ENCODE peak calls at places on chromosomes 12 and 14, in eight cellular contexts. One of them, this sample, is unnamed.

GRCh38 chr14:92460916-92461579 is 52.5 kb upstream of the RIN3 start:
- DNase-seq in transverse colon: no peak
- DNase-seq in stomach: peak
- DNase-seq in HepG2: no peak
- DNase-seq in vagina: no peak
- DNase-seq in GM12891: no peak
- DNase-seq in esophagus muscularis mucosa: no peak
- DNase-seq in sigmoid colon: peak
- DNase-seq in this sample: no peak

GRCh38 chr12:4119157-4119761 is 154.3 kb upstream of the CCND2 start:
- DNase-seq in transverse colon: peak
- DNase-seq in stomach: no peak
- DNase-seq in HepG2: no peak
- DNase-seq in vagina: no peak
- DNase-seq in GM12891: peak
- DNase-seq in esophagus muscularis mucosa: peak
- DNase-seq in sigmoid colon: no peak
- DNase-seq in this sample: peak

GRCh38 chr12:51984657-51985056 is 22.1 kb upstream of the TAMALIN start:
- DNase-seq in transverse colon: no peak
- DNase-seq in stomach: no peak
- DNase-seq in HepG2: no peak
- DNase-seq in vagina: no peak
- DNase-seq in GM12891: no peak
- DNase-seq in esophagus muscularis mucosa: no peak
- DNase-seq in sigmoid colon: no peak
- DNase-seq in this sample: no peak

GRCh38 chr14:77098470-77099353 is 654 bp downstream of the CIPC start:
- DNase-seq in transverse colon: peak
- DNase-seq in stomach: peak
- DNase-seq in HepG2: no peak
- DNase-seq in vagina: peak
- DNase-seq in GM12891: no peak
- DNase-seq in esophagus muscularis mucosa: no peak
- DNase-seq in sigmoid colon: peak
- DNase-seq in this sample: no peak

GRCh38 chr12:50981319-50982239 is 29.2 kb downstream of the HIGD1C start:
- DNase-seq in transverse colon: no peak
- DNase-seq in stomach: no peak
- DNase-seq in HepG2: peak
- DNase-seq in vagina: no peak
- DNase-seq in GM12891: no peak
- DNase-seq in esophagus muscularis mucosa: no peak
- DNase-seq in sigmoid colon: no peak
- DNase-seq in this sample: no peak

GRCh38 chr12:108833757-108834472 is 23.5 kb downstream of the SSH1 start:
- DNase-seq in transverse colon: peak
- DNase-seq in stomach: no peak
- DNase-seq in HepG2: no peak
- DNase-seq in vagina: no peak
- DNase-seq in GM12891: no peak
- DNase-seq in esophagus muscularis mucosa: no peak
- DNase-seq in sigmoid colon: peak
- DNase-seq in this sample: no peak

GRCh38 chr12:26564391-26564790 is 268.6 kb downstream of the ITPR2 start:
- DNase-seq in transverse colon: no peak
- DNase-seq in stomach: no peak
- DNase-seq in HepG2: no peak
- DNase-seq in vagina: no peak
- DNase-seq in GM12891: no peak
- DNase-seq in esophagus muscularis mucosa: no peak
- DNase-seq in sigmoid colon: no peak
- DNase-seq in this sample: no peak

GRCh38 chr14:37241206-37241605 is 43.5 kb downstream of the MIPOL1 start:
- DNase-seq in transverse colon: no peak
- DNase-seq in stomach: no peak
- DNase-seq in HepG2: no peak
- DNase-seq in vagina: no peak
- DNase-seq in GM12891: no peak
- DNase-seq in esophagus muscularis mucosa: no peak
- DNase-seq in sigmoid colon: no peak
- DNase-seq in this sample: no peak

GRCh38 chr14:102828201-102828600 is 51.0 kb downstream of the TRAF3 start:
- DNase-seq in transverse colon: no peak
- DNase-seq in stomach: no peak
- DNase-seq in HepG2: no peak
- DNase-seq in vagina: no peak
- DNase-seq in GM12891: no peak
- DNase-seq in esophagus muscularis mucosa: no peak
- DNase-seq in sigmoid colon: no peak
- DNase-seq in this sample: no peak

GRCh38 chr12:127296591-127296990 is 970.4 kb upstream of the TMEM132C start:
- DNase-seq in transverse colon: no peak
- DNase-seq in stomach: no peak
- DNase-seq in HepG2: no peak
- DNase-seq in vagina: peak
- DNase-seq in GM12891: no peak
- DNase-seq in esophagus muscularis mucosa: no peak
- DNase-seq in sigmoid colon: no peak
- DNase-seq in this sample: no peak

GRCh38 chr12:14774944-14775651 is 28.2 kb downstream of the WBP11 start:
- DNase-seq in transverse colon: peak
- DNase-seq in stomach: peak
- DNase-seq in HepG2: no peak
- DNase-seq in vagina: peak
- DNase-seq in GM12891: no peak
- DNase-seq in esophagus muscularis mucosa: peak
- DNase-seq in sigmoid colon: peak
- DNase-seq in this sample: peak

GRCh38 chr12:46556105-46556559 is 183.6 kb upstream of the SLC38A2 start:
- DNase-seq in transverse colon: no peak
- DNase-seq in stomach: no peak
- DNase-seq in HepG2: peak
- DNase-seq in vagina: no peak
- DNase-seq in GM12891: no peak
- DNase-seq in esophagus muscularis mucosa: no peak
- DNase-seq in sigmoid colon: no peak
- DNase-seq in this sample: no peak

GRCh38 chr14:69281450-69282169 is 21.7 kb downstream of the GALNT16 start:
- DNase-seq in transverse colon: no peak
- DNase-seq in stomach: no peak
- DNase-seq in HepG2: no peak
- DNase-seq in vagina: no peak
- DNase-seq in GM12891: no peak
- DNase-seq in esophagus muscularis mucosa: no peak
- DNase-seq in sigmoid colon: no peak
- DNase-seq in this sample: no peak

GRCh38 chr12:121858662-121859572 is at the start of gene HPD:
- DNase-seq in transverse colon: peak
- DNase-seq in stomach: no peak
- DNase-seq in HepG2: peak
- DNase-seq in vagina: peak
- DNase-seq in GM12891: no peak
- DNase-seq in esophagus muscularis mucosa: no peak
- DNase-seq in sigmoid colon: peak
- DNase-seq in this sample: no peak

GRCh38 chr14:105931808-105932483 is 405.6 kb downstream of the TMEM121 start:
- DNase-seq in transverse colon: no peak
- DNase-seq in stomach: peak
- DNase-seq in HepG2: no peak
- DNase-seq in vagina: peak
- DNase-seq in GM12891: no peak
- DNase-seq in esophagus muscularis mucosa: no peak
- DNase-seq in sigmoid colon: no peak
- DNase-seq in this sample: no peak

GRCh38 chr14:88904864-88905263 is 80.4 kb downstream of the TTC8 start:
- DNase-seq in transverse colon: no peak
- DNase-seq in stomach: no peak
- DNase-seq in HepG2: no peak
- DNase-seq in vagina: no peak
- DNase-seq in GM12891: no peak
- DNase-seq in esophagus muscularis mucosa: peak
- DNase-seq in sigmoid colon: no peak
- DNase-seq in this sample: no peak

GRCh38 chr14:68544150-68544892 is 248.5 kb downstream of the ZFP36L1 start:
- DNase-seq in transverse colon: peak
- DNase-seq in stomach: peak
- DNase-seq in HepG2: no peak
- DNase-seq in vagina: peak
- DNase-seq in GM12891: no peak
- DNase-seq in esophagus muscularis mucosa: peak
- DNase-seq in sigmoid colon: peak
- DNase-seq in this sample: no peak

GRCh38 chr12:86530996-86531655 is 274.9 kb upstream of the MGAT4C start:
- DNase-seq in transverse colon: no peak
- DNase-seq in stomach: no peak
- DNase-seq in HepG2: no peak
- DNase-seq in vagina: no peak
- DNase-seq in GM12891: no peak
- DNase-seq in esophagus muscularis mucosa: no peak
- DNase-seq in sigmoid colon: no peak
- DNase-seq in this sample: no peak

GRCh38 chr12:132355742-132356681 is 26.6 kb upstream of the GALNT9 start:
- DNase-seq in transverse colon: no peak
- DNase-seq in stomach: no peak
- DNase-seq in HepG2: no peak
- DNase-seq in vagina: no peak
- DNase-seq in GM12891: no peak
- DNase-seq in esophagus muscularis mucosa: no peak
- DNase-seq in sigmoid colon: no peak
- DNase-seq in this sample: no peak

DNA sequence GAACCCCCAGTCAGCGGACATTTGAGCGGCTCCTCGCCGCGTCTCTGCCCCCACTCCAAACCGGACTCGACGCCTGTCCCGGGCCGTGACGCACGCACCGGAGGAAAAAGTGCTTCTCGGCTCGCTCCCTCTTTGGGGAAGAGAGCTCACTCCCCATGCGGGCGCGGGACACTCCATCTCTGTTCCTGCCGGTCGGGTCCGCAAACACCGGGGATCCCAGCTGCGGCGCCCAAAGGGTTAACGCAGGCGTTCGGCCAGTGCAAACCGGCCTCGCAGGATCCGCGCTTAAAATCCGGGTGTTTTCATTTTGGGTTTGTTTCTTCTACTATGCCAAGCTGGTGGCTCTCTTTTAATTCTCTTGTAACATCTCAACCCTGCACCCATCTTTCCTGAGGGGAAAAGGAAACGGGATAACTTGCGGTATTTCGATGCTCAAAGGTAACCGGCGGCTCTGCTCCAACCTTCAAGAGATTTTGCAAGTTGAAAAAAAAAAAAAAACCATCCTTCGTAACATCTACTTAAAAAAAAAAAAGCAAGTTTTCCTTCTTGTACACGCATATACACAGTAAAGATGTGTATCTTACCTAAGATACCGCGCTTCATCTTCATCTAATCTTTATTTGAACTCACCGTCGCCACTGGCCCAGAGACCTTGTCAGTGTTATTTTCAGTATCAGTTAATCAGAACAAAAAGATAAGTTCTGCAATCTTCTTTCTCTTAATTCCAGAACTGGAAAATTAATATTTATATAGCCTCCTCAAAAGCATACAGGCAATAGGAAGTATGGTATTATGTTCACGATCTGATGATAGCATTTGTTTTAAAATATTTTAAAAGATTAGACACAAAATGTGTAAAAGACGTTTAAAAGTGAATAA is 1.6 kb upstream of the ATP2B1 start:
- DNase-seq in transverse colon: peak
- DNase-seq in stomach: peak
- DNase-seq in HepG2: no peak
- DNase-seq in vagina: no peak
- DNase-seq in GM12891: no peak
- DNase-seq in esophagus muscularis mucosa: no peak
- DNase-seq in sigmoid colon: peak
- DNase-seq in this sample: no peak
- TF ChIP-seq POLR2AphosphoS5 in transverse colon: no peak
- TF ChIP-seq POLR2AphosphoS5 in stomach: no peak
- TF ChIP-seq POLR2AphosphoS5 in HepG2: no peak
- TF ChIP-seq POLR2AphosphoS5 in vagina: no peak
- TF ChIP-seq POLR2AphosphoS5 in GM12891: no peak
- TF ChIP-seq POLR2AphosphoS5 in esophagus muscularis mucosa: no peak
- TF ChIP-seq POLR2AphosphoS5 in sigmoid colon: no peak
- TF ChIP-seq POLR2AphosphoS5 in this sample: peak

GRCh38 chr14:99561827-99562226 is 42.2 kb downstream of the CCDC85C start:
- DNase-seq in transverse colon: no peak
- DNase-seq in stomach: no peak
- DNase-seq in HepG2: no peak
- DNase-seq in vagina: no peak
- DNase-seq in GM12891: no peak
- DNase-seq in esophagus muscularis mucosa: no peak
- DNase-seq in sigmoid colon: no peak
- DNase-seq in this sample: no peak

GRCh38 chr14:99559286-99559990 is 44.6 kb downstream of the CCDC85C start:
- DNase-seq in transverse colon: no peak
- DNase-seq in stomach: no peak
- DNase-seq in HepG2: no peak
- DNase-seq in vagina: no peak
- DNase-seq in GM12891: no peak
- DNase-seq in esophagus muscularis mucosa: no peak
- DNase-seq in sigmoid colon: no peak
- DNase-seq in this sample: no peak

GRCh38 chr14:99560403-99560802 is 43.6 kb downstream of the CCDC85C start:
- DNase-seq in transverse colon: no peak
- DNase-seq in stomach: no peak
- DNase-seq in HepG2: no peak
- DNase-seq in vagina: no peak
- DNase-seq in GM12891: no peak
- DNase-seq in esophagus muscularis mucosa: no peak
- DNase-seq in sigmoid colon: no peak
- DNase-seq in this sample: no peak

GRCh38 chr14:99562848-99563748 is 40.9 kb downstream of the CCDC85C start:
- DNase-seq in transverse colon: peak
- DNase-seq in stomach: peak
- DNase-seq in HepG2: peak
- DNase-seq in vagina: no peak
- DNase-seq in GM12891: no peak
- DNase-seq in esophagus muscularis mucosa: no peak
- DNase-seq in sigmoid colon: peak
- DNase-seq in this sample: no peak

GRCh38 chr14:99560946-99561683 is 42.9 kb downstream of the CCDC85C start:
- DNase-seq in transverse colon: no peak
- DNase-seq in stomach: peak
- DNase-seq in HepG2: no peak
- DNase-seq in vagina: no peak
- DNase-seq in GM12891: no peak
- DNase-seq in esophagus muscularis mucosa: no peak
- DNase-seq in sigmoid colon: peak
- DNase-seq in this sample: no peak
- TF ChIP-seq POLR2A in transverse colon: no peak
- TF ChIP-seq POLR2A in stomach: no peak
- TF ChIP-seq POLR2A in HepG2: no peak
- TF ChIP-seq POLR2A in vagina: no peak
- TF ChIP-seq POLR2A in GM12891: no peak
- TF ChIP-seq POLR2A in esophagus muscularis mucosa: no peak
- TF ChIP-seq POLR2A in sigmoid colon: no peak
- TF ChIP-seq POLR2A in this sample: no peak

GRCh38 chr14:96762650-96763049 is 34.5 kb upstream of the VRK1 start:
- DNase-seq in transverse colon: no peak
- DNase-seq in stomach: no peak
- DNase-seq in HepG2: peak
- DNase-seq in vagina: no peak
- DNase-seq in GM12891: peak
- DNase-seq in esophagus muscularis mucosa: no peak
- DNase-seq in sigmoid colon: no peak
- DNase-seq in this sample: peak
- TF ChIP-seq POLR2AphosphoS5 in transverse colon: no peak
- TF ChIP-seq POLR2AphosphoS5 in stomach: no peak
- TF ChIP-seq POLR2AphosphoS5 in HepG2: no peak
- TF ChIP-seq POLR2AphosphoS5 in vagina: no peak
- TF ChIP-seq POLR2AphosphoS5 in GM12891: no peak
- TF ChIP-seq POLR2AphosphoS5 in esophagus muscularis mucosa: no peak
- TF ChIP-seq POLR2AphosphoS5 in sigmoid colon: no peak
- TF ChIP-seq POLR2AphosphoS5 in this sample: no peak

GRCh38 chr12:6937481-6938352 is 5.9 kb upstream of the RNU7-1 start:
- DNase-seq in transverse colon: peak
- DNase-seq in stomach: peak
- DNase-seq in HepG2: peak
- DNase-seq in vagina: peak
- DNase-seq in GM12891: peak
- DNase-seq in esophagus muscularis mucosa: peak
- DNase-seq in sigmoid colon: peak
- DNase-seq in this sample: peak
- TF ChIP-seq POLR2A in transverse colon: peak
- TF ChIP-seq POLR2A in stomach: no peak
- TF ChIP-seq POLR2A in HepG2: no peak
- TF ChIP-seq POLR2A in vagina: no peak
- TF ChIP-seq POLR2A in GM12891: peak
- TF ChIP-seq POLR2A in esophagus muscularis mucosa: peak
- TF ChIP-seq POLR2A in sigmoid colon: peak
- TF ChIP-seq POLR2A in this sample: peak